ENCODE peak calls at places on chromosomes 6 and 20, in five cellular contexts. V is body of pancreas, L is HCT116, B is Right ventricle myocardium inferior, U is Right ventricle myocardium superior. C is an unnamed sample.

GRCh38 chr6:137115653-137116052 is 57.8 kb downstream of the IL22RA2 start:
- ATAC-seq in U (no peak), L (no peak), B (no peak), V (no peak), C (no peak)

GRCh38 chr20:18412202-18412901 is 54.5 kb downstream of the DZANK1 start:
- ATAC-seq in U (no peak), L (no peak), B (no peak), V (no peak), C (no peak)

GRCh38 chr6:14711056-14711703 is 534.7 kb upstream of the JARID2 start:
- ATAC-seq in V (no peak), U (peak), B (no peak), L (peak), C (no peak)

GRCh38 chr20:18052856-18053255 is 4.9 kb downstream of the OVOL2 start:
- ATAC-seq in L (no peak), V (no peak), B (no peak), U (no peak), C (no peak)

GRCh38 chr6:47034421-47034820 is 7.7 kb downstream of the ADGRF1 start:
- ATAC-seq in V (no peak), B (no peak), L (peak), U (no peak), C (no peak)

GRCh38 chr6:51788121-51788520 is 299.3 kb downstream of the PKHD1 start:
- ATAC-seq in U (no peak), V (no peak), B (no peak), L (no peak), C (no peak)

GRCh38 chr20:1491281-1491840 is at the start of gene SIRPB2:
- ATAC-seq in B (peak), L (no peak), U (peak), V (no peak), C (no peak)

GRCh38 chr20:53028337-53029007 is 56.3 kb downstream of the TSHZ2 start:
- ATAC-seq in V (no peak), U (no peak), L (no peak), B (no peak), C (no peak)

GRCh38 chr6:7137335-7138106 is 29.8 kb downstream of the RREB1 start:
- ATAC-seq in L (no peak), U (peak), B (peak), V (no peak), C (no peak)

GRCh38 chr20:19779634-19780033 is 21.6 kb downstream of the RIN2 start:
- ATAC-seq in B (no peak), V (no peak), U (no peak), L (no peak), C (no peak)

GRCh38 chr6:168718821-168719475 is 278.0 kb downstream of the SMOC2 start:
- ATAC-seq in B (no peak), V (no peak), U (no peak), L (no peak), C (no peak)

GRCh38 chr6:143962644-143962929 is 45.5 kb downstream of the PLAGL1 start:
- ATAC-seq in L (no peak), U (peak), V (no peak), B (peak), C (no peak)

GRCh38 chr20:59888050-59888449 is 45.4 kb downstream of the SYCP2 start:
- ATAC-seq in U (no peak), L (no peak), V (no peak), B (no peak), C (no peak)

GRCh38 chr6:147559016-147559415 is 50.5 kb downstream of the SAMD5 start:
- ATAC-seq in V (peak), L (no peak), U (no peak), B (no peak), C (no peak)

GRCh38 chr20:19074828-19075516 is 137.5 kb upstream of the SLC24A3 start:
- ATAC-seq in V (no peak), U (no peak), L (no peak), B (no peak), C (no peak)